ENCODE peak calls at places on chromosomes 5 and 9, in seven cellular contexts. N is stimulated activated CD4-positive, alpha-beta T cell treated with anti-CD3 and anti-CD28 coated beads, Interleukin-1b, Interleukin-23, amount 100 ng/mL, for 24 hours; V is H7; T is NCI-H1092; K is keratinocyte; P is hippocampal formation; M is NCI-H748 treated with DMSO at 0.1 percent for 48 hours. G is an unnamed sample.

GRCh38 chr5:93017854-93018253 is 563.2 kb downstream of the NR2F1-AS1 start:
- DNase-seq in P (no peak), K (peak; percentile 7), T (no peak), N (no peak), V (no peak), M (no peak), G (peak; percentile 82)

GRCh38 chr5:67543704-67544103 is 347.1 kb upstream of the CD180 start:
- DNase-seq in V (no peak), M (no peak), K (no peak), T (no peak), P (no peak), N (no peak), G (no peak)

GRCh38 chr5:8628521-8628920 is 759.6 kb downstream of the MTRR start:
- DNase-seq in M (peak; percentile 99), V (no peak), N (no peak), K (no peak), P (no peak), T (peak; percentile 73), G (peak; percentile 6)

GRCh38 chr5:56233230-56233629 is at the start of gene ANKRD55:
- DNase-seq in N (no peak), V (no peak), T (peak; percentile 70), P (no peak), K (no peak), M (peak; percentile 77), G (no peak)

GRCh38 chr5:137900925-137901817 is 11.9 kb downstream of the PKD2L2 start:
- DNase-seq in N (no peak), K (no peak), P (no peak), T (no peak), M (no peak), V (no peak), G (no peak)

GRCh38 chr5:135439426-135440205 is 7.5 kb downstream of the DCANP1 start:
- DNase-seq in K (no peak), N (no peak), P (no peak), V (peak; percentile 28), M (no peak), T (no peak), G (no peak)

GRCh38 chr5:14193496-14193895 is 50.4 kb downstream of the TRIO start:
- DNase-seq in P (no peak), N (no peak), M (no peak), V (no peak), T (no peak), K (no peak), G (no peak)

GRCh38 chr5:135269828-135270545 is 129.0 kb downstream of the MACROH2A1 start:
- DNase-seq in N (no peak), T (no peak), M (no peak), P (no peak), K (no peak), V (no peak), G (peak; percentile 24)

GRCh38 chr9:36899406-36899805 is 134.7 kb downstream of the PAX5 start:
- DNase-seq in K (no peak), T (no peak), P (no peak), N (no peak), M (no peak), V (no peak), G (no peak)

GRCh38 chr5:81579525-81579924 is 171.4 kb downstream of the SSBP2 start:
- DNase-seq in K (no peak), P (no peak), T (peak; percentile 51), V (no peak), M (peak; percentile 41), N (no peak), G (no peak)

GRCh38 chr5:78611161-78611605 is 37.4 kb downstream of the LHFPL2 start:
- DNase-seq in K (no peak), P (no peak), V (peak; percentile 73), T (no peak), M (no peak), N (no peak), G (no peak)

GRCh38 chr5:93191016-93191415 is 390.0 kb downstream of the NR2F1-AS1 start:
- DNase-seq in V (no peak), N (no peak), K (no peak), P (no peak), M (no peak), T (no peak), G (no peak)

GRCh38 chr5:171127314-171127713 is 181.7 kb upstream of the TLX3 start:
- DNase-seq in M (no peak), T (no peak), P (no peak), N (no peak), V (no peak), K (no peak), G (no peak)

GRCh38 chr9:115786321-115786720 is 367.3 kb upstream of the PAPPA start:
- DNase-seq in K (no peak), T (no peak), M (no peak), V (no peak), P (no peak), N (no peak), G (no peak)

GRCh38 chr9:100724932-100725331 is 147.1 kb downstream of the CAVIN4 start:
- DNase-seq in P (no peak), K (no peak), M (peak; percentile 98), V (no peak), T (peak; percentile 38), N (no peak), G (no peak)

GRCh38 chr9:29769019-29769418 is 2195.7 kb upstream of the C9orf72 start:
- DNase-seq in N (no peak), K (no peak), V (no peak), T (no peak), M (no peak), P (no peak), G (peak; percentile 14)

GRCh38 chr5:29085142-29085541 is 2046.8 kb upstream of the CDH9 start:
- DNase-seq in K (no peak), M (no peak), V (no peak), P (no peak), N (no peak), T (no peak), G (no peak)

GRCh38 chr9:109270441-109270840 is 50.4 kb downstream of the EPB41L4B start:
- DNase-seq in M (no peak), P (no peak), V (no peak), N (no peak), T (no peak), K (no peak), G (no peak)

GRCh38 chr9:82535432-82535998 is 527.4 kb downstream of the RASEF start:
- DNase-seq in T (no peak), N (no peak), M (no peak), P (no peak), V (no peak), K (no peak), G (no peak)

GRCh38 chr5:179343902-179344300 is 1.4 kb downstream of the ADAMTS2 start:
- DNase-seq in N (no peak), V (peak; percentile 97), P (no peak), M (no peak), T (no peak), K (no peak), G (no peak)

GRCh38 chr9:17793713-17794622 is 215.1 kb downstream of the SH3GL2 start:
- DNase-seq in V (no peak), N (no peak), K (no peak), P (no peak), M (no peak), T (no peak), G (no peak)

GRCh38 chr9:108759835-108760234 is 96.0 kb downstream of the ACTL7B start:
- DNase-seq in T (peak; percentile 11), K (no peak), M (peak; percentile 73), P (no peak), V (no peak), N (no peak), G (no peak)

GRCh38 chr9:112411626-112412027 is 31.7 kb downstream of the HSDL2 start:
- DNase-seq in V (no peak), N (no peak), T (no peak), K (no peak), P (no peak), M (no peak), G (no peak)